ENCODE peak calls at places on chromosomes 16 and 17, in nine cellular contexts. One of them, this sample, is unnamed.
A peak's percentile ranks its signal among the peaks of the same experiment; 100 is the strongest.

GRCh38 chr17:20924306-20924705 is 118.5 kb downstream of the USP22 start:
- DNase-seq in CD8-positive, alpha-beta T cell: no peak
- DNase-seq in IMR-90: no peak
- DNase-seq in cardiac muscle cell: no peak
- DNase-seq in fibroblast of lung: no peak
- DNase-seq in thoracic aorta: no peak
- DNase-seq in left lung: no peak
- DNase-seq in HCT116: no peak
- DNase-seq in upper lobe of right lung: no peak
- DNase-seq in this sample: no peak

GRCh38 chr16:11254913-11255736 is 879 bp downstream of the SOCS1 start:
- DNase-seq in CD8-positive, alpha-beta T cell: peak; percentile 46
- DNase-seq in IMR-90: peak; percentile 34
- DNase-seq in cardiac muscle cell: peak; percentile 62
- DNase-seq in fibroblast of lung: peak; percentile 40
- DNase-seq in thoracic aorta: no peak
- DNase-seq in left lung: peak; percentile 55
- DNase-seq in HCT116: no peak
- DNase-seq in upper lobe of right lung: peak; percentile 80
- DNase-seq in this sample: peak; percentile 76

GRCh38 chr17:63537991-63538692 is 12.1 kb upstream of the DCAF7 start:
- DNase-seq in CD8-positive, alpha-beta T cell: no peak
- DNase-seq in IMR-90: no peak
- DNase-seq in cardiac muscle cell: peak; percentile 6
- DNase-seq in fibroblast of lung: no peak
- DNase-seq in thoracic aorta: no peak
- DNase-seq in left lung: no peak
- DNase-seq in HCT116: no peak
- DNase-seq in upper lobe of right lung: peak; percentile 65
- DNase-seq in this sample: no peak

GRCh38 chr17:80990921-80991644 is 558 bp upstream of the CHMP6 start:
- DNase-seq in CD8-positive, alpha-beta T cell: no peak
- DNase-seq in IMR-90: no peak
- DNase-seq in cardiac muscle cell: no peak
- DNase-seq in fibroblast of lung: no peak
- DNase-seq in thoracic aorta: no peak
- DNase-seq in left lung: no peak
- DNase-seq in HCT116: no peak
- DNase-seq in upper lobe of right lung: peak; percentile 64
- DNase-seq in this sample: peak; percentile 55

GRCh38 chr17:51017270-51017669 is 103.4 kb downstream of the SPAG9 start:
- DNase-seq in CD8-positive, alpha-beta T cell: no peak
- DNase-seq in IMR-90: no peak
- DNase-seq in cardiac muscle cell: no peak
- DNase-seq in fibroblast of lung: no peak
- DNase-seq in thoracic aorta: no peak
- DNase-seq in left lung: no peak
- DNase-seq in HCT116: no peak
- DNase-seq in upper lobe of right lung: no peak
- DNase-seq in this sample: no peak

GRCh38 chr17:61235001-61235820 is 164.4 kb upstream of the TBX2 start:
- DNase-seq in CD8-positive, alpha-beta T cell: no peak
- DNase-seq in IMR-90: no peak
- DNase-seq in cardiac muscle cell: no peak
- DNase-seq in fibroblast of lung: no peak
- DNase-seq in thoracic aorta: no peak
- DNase-seq in left lung: peak; percentile 53
- DNase-seq in HCT116: no peak
- DNase-seq in upper lobe of right lung: no peak
- DNase-seq in this sample: no peak

GRCh38 chr16:55487048-55487803 is 8.2 kb downstream of the MMP2 start:
- DNase-seq in CD8-positive, alpha-beta T cell: no peak
- DNase-seq in IMR-90: peak; percentile 92
- DNase-seq in cardiac muscle cell: peak; percentile 95
- DNase-seq in fibroblast of lung: peak; percentile 97
- DNase-seq in thoracic aorta: no peak
- DNase-seq in left lung: peak; percentile 59
- DNase-seq in HCT116: no peak
- DNase-seq in upper lobe of right lung: no peak
- DNase-seq in this sample: no peak

GRCh38 chr17:9843152-9844010 is 17.7 kb downstream of the GLP2R start:
- DNase-seq in CD8-positive, alpha-beta T cell: no peak
- DNase-seq in IMR-90: peak; percentile 24
- DNase-seq in cardiac muscle cell: no peak
- DNase-seq in fibroblast of lung: no peak
- DNase-seq in thoracic aorta: no peak
- DNase-seq in left lung: no peak
- DNase-seq in HCT116: no peak
- DNase-seq in upper lobe of right lung: no peak
- DNase-seq in this sample: no peak

DNA sequence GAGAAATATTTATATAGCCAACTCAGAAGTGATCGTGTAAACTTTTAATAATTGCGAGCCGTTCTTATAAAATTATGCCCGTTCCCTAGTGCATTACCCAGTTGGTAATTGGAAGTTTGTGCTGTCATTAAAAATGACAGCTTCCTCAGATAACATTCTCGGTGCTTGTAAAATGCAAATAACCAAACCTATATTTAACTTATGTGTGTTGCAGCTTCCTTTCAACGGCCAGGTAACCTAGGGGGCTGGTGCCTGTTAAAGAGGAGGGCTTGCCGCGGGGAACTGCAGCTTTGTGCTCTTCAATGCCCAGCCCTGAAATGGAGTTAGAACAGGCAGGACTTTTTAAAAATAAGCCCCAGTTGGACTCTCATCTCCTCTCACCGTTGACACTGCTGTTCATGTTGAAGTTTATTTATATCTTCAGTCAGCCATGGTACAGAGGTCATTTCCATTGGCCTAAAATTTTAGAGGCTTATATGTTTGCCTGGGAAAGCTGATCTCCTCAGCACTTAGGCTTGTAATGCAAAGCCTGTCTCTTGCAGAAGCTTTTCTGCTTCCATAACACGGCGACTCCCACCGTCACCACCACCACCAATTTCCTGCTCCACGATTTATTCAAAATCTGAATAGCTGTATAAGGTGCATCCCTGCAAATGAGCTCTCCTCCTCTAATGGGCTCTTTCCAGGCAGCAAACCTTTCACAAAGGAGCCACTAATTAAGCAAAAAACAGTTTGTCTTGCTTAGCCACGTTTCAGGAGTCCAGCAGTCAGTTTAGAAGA is 74.7 kb downstream of the RPA1 start:
- DNase-seq in CD8-positive, alpha-beta T cell: no peak
- DNase-seq in IMR-90: no peak
- DNase-seq in cardiac muscle cell: no peak
- DNase-seq in fibroblast of lung: no peak
- DNase-seq in thoracic aorta: no peak
- DNase-seq in left lung: no peak
- DNase-seq in HCT116: no peak
- DNase-seq in upper lobe of right lung: no peak
- DNase-seq in this sample: peak; percentile 5
- H3K4me1 ChIP-seq in CD8-positive, alpha-beta T cell: peaks cover 13% of the 10 kb centered on the region
- H3K4me1 ChIP-seq in IMR-90: no peaks in the 10 kb centered on the region
- H3K4me1 ChIP-seq in cardiac muscle cell: peaks cover 48% of the 10 kb centered on the region
- H3K4me1 ChIP-seq in fibroblast of lung: peaks cover 3% of the 10 kb centered on the region
- H3K4me1 ChIP-seq in thoracic aorta: peaks cover 14% of the 10 kb centered on the region
- H3K4me1 ChIP-seq in left lung: peaks cover 4% of the 10 kb centered on the region
- H3K4me1 ChIP-seq in HCT116: no peaks in the 10 kb centered on the region
- H3K4me1 ChIP-seq in upper lobe of right lung: peaks cover 4% of the 10 kb centered on the region
- H3K4me1 ChIP-seq in this sample: peaks cover 12% of the 10 kb centered on the region

DNA sequence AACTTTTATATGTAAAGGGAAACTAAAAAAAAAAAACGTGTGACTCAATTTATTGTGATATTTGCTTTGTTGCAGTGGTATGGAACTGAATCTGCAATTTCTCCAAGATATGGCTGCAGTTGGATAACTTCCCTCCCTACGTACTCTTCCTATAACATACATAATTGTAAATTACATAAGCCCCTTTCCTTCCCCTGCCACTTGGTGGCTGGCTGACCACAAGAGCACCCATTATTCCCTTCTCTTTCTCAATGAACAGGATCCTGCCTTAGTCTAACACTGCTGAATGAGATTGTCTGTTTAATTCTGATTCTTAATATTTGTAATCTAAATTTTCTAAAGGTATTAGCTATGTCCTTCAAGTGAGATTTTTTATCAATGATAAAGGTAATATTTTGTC is 27.8 kb downstream of the CCL4 start:
- DNase-seq in CD8-positive, alpha-beta T cell: no peak
- DNase-seq in IMR-90: no peak
- DNase-seq in cardiac muscle cell: peak; percentile 15
- DNase-seq in fibroblast of lung: no peak
- DNase-seq in thoracic aorta: no peak
- DNase-seq in left lung: no peak
- DNase-seq in HCT116: no peak
- DNase-seq in upper lobe of right lung: no peak
- DNase-seq in this sample: no peak
- TF ChIP-seq CTCF in CD8-positive, alpha-beta T cell: no peak
- TF ChIP-seq CTCF in IMR-90: no peak
- TF ChIP-seq CTCF in cardiac muscle cell: peak; percentile 16
- TF ChIP-seq CTCF in fibroblast of lung: peak; percentile 9
- TF ChIP-seq CTCF in thoracic aorta: no peak
- TF ChIP-seq CTCF in left lung: no peak
- TF ChIP-seq CTCF in HCT116: peak; percentile 42
- TF ChIP-seq CTCF in upper lobe of right lung: no peak
- TF ChIP-seq CTCF in this sample: no peak

DNA sequence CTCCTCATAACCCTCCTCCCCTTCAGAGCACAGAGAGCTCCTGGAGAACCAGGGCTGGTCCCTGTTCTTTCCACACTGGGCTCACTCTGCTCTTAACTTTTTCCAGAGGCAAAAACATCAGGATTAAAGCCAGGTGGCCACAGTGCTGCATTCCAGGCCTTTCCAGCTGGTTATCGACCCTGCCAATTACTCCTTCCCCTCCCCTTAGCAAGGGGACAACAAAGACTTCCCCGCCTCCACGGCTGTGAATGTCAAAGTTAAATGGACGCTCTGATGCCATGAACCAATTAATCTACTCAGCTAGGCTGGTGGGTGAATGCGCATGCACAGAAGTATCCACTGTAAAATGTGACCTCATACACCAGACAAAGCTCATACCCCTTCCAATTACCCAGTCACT is 23.1 kb downstream of the ACLY start:
- DNase-seq in CD8-positive, alpha-beta T cell: no peak
- DNase-seq in IMR-90: peak; percentile 27
- DNase-seq in cardiac muscle cell: peak; percentile 49
- DNase-seq in fibroblast of lung: peak; percentile 40
- DNase-seq in thoracic aorta: no peak
- DNase-seq in left lung: no peak
- DNase-seq in HCT116: no peak
- DNase-seq in upper lobe of right lung: no peak
- DNase-seq in this sample: no peak
- H3K36me3 ChIP-seq in CD8-positive, alpha-beta T cell: peaks cover 42% of the 10 kb centered on the region
- H3K36me3 ChIP-seq in IMR-90: peaks cover 80% of the 10 kb centered on the region
- H3K36me3 ChIP-seq in cardiac muscle cell: peaks cover 51% of the 10 kb centered on the region
- H3K36me3 ChIP-seq in fibroblast of lung: peaks cover 36% of the 10 kb centered on the region
- H3K36me3 ChIP-seq in thoracic aorta: peaks cover 62% of the 10 kb centered on the region
- H3K36me3 ChIP-seq in left lung: no peaks in the 10 kb centered on the region
- H3K36me3 ChIP-seq in HCT116: peaks cover 62% of the 10 kb centered on the region
- H3K36me3 ChIP-seq in upper lobe of right lung: peaks cover 97% of the 10 kb centered on the region
- H3K36me3 ChIP-seq in this sample: peaks cover 27% of the 10 kb centered on the region

DNA sequence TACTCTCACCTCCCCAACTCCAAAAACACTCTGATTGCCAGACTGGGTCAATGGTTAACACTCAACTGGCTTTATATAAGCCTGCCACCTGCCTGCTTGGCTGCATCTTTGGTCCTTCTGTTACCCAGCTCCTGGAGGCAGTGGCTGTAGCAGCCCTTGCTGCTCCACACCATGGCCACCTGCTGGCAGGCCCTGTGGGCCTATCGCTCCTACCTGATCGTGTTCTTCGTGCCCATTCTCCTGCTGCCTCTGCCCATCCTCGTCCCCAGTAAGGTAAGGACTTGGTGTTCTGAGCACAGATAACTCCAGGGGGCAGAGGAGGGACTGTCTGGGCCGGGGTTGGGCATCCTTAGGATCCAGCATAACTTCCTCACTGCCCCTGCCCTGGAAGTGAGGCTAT is at the start of gene SLC13A2:
- DNase-seq in CD8-positive, alpha-beta T cell: no peak
- DNase-seq in IMR-90: no peak
- DNase-seq in cardiac muscle cell: no peak
- DNase-seq in fibroblast of lung: no peak
- DNase-seq in thoracic aorta: no peak
- DNase-seq in left lung: no peak
- DNase-seq in HCT116: no peak
- DNase-seq in upper lobe of right lung: no peak
- DNase-seq in this sample: peak; percentile 68
- H3K4me1 ChIP-seq in CD8-positive, alpha-beta T cell: no peaks in the 10 kb centered on the region
- H3K4me1 ChIP-seq in IMR-90: no peaks in the 10 kb centered on the region
- H3K4me1 ChIP-seq in cardiac muscle cell: peaks cover 22% of the 10 kb centered on the region
- H3K4me1 ChIP-seq in fibroblast of lung: no peaks in the 10 kb centered on the region
- H3K4me1 ChIP-seq in thoracic aorta: no peaks in the 10 kb centered on the region
- H3K4me1 ChIP-seq in left lung: no peaks in the 10 kb centered on the region
- H3K4me1 ChIP-seq in HCT116: no peaks in the 10 kb centered on the region
- H3K4me1 ChIP-seq in upper lobe of right lung: no peaks in the 10 kb centered on the region
- H3K4me1 ChIP-seq in this sample: peaks cover 34% of the 10 kb centered on the region

GRCh38 chr17:70834039-70834438 is 664.7 kb downstream of the KCNJ2 start:
- DNase-seq in CD8-positive, alpha-beta T cell: no peak
- DNase-seq in IMR-90: no peak
- DNase-seq in cardiac muscle cell: no peak
- DNase-seq in fibroblast of lung: no peak
- DNase-seq in thoracic aorta: no peak
- DNase-seq in left lung: no peak
- DNase-seq in HCT116: no peak
- DNase-seq in upper lobe of right lung: no peak
- DNase-seq in this sample: no peak
- TF ChIP-seq CTCF in CD8-positive, alpha-beta T cell: no peak
- TF ChIP-seq CTCF in IMR-90: no peak
- TF ChIP-seq CTCF in cardiac muscle cell: no peak
- TF ChIP-seq CTCF in fibroblast of lung: no peak
- TF ChIP-seq CTCF in thoracic aorta: no peak
- TF ChIP-seq CTCF in left lung: no peak
- TF ChIP-seq CTCF in HCT116: no peak
- TF ChIP-seq CTCF in upper lobe of right lung: no peak
- TF ChIP-seq CTCF in this sample: no peak

DNA sequence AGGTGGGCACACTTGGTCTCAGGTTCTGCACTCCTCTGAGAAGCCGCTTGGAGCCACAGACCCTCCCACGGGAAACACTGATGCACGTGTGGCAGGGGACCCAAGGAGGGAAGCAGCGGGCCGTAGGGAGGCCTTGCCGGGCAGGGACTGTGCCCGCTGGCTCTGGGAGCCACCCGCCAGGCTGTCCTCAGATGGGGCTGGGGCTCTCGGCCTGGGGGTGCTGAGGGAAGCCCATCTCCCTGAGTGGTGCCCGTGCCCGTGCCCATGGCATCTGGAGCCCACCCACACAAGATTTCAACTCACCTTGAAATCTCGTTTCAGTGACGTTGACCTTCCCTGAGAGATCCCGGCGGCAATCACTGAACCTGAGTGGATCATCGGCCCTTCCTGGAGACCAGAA is 12.6 kb upstream of the CCDC154 start:
- DNase-seq in CD8-positive, alpha-beta T cell: no peak
- DNase-seq in IMR-90: no peak
- DNase-seq in cardiac muscle cell: no peak
- DNase-seq in fibroblast of lung: no peak
- DNase-seq in thoracic aorta: no peak
- DNase-seq in left lung: no peak
- DNase-seq in HCT116: no peak
- DNase-seq in upper lobe of right lung: no peak
- DNase-seq in this sample: no peak
- H3K36me3 ChIP-seq in CD8-positive, alpha-beta T cell: peaks cover 20% of the 10 kb centered on the region
- H3K36me3 ChIP-seq in IMR-90: peaks cover 50% of the 10 kb centered on the region
- H3K36me3 ChIP-seq in cardiac muscle cell: peaks cover 8% of the 10 kb centered on the region
- H3K36me3 ChIP-seq in fibroblast of lung: peaks cover 15% of the 10 kb centered on the region
- H3K36me3 ChIP-seq in thoracic aorta: peaks cover 60% of the 10 kb centered on the region
- H3K36me3 ChIP-seq in left lung: no peaks in the 10 kb centered on the region
- H3K36me3 ChIP-seq in HCT116: no peaks in the 10 kb centered on the region
- H3K36me3 ChIP-seq in upper lobe of right lung: peaks cover 85% of the 10 kb centered on the region
- H3K36me3 ChIP-seq in this sample: no peaks in the 10 kb centered on the region

This sample was measured in mucosa of descending colon.